ENCODE peak calls at places on chromosomes 11 and 22, in four cellular contexts. E is K562, L is HEK293T, I is GM12878. K is an unnamed sample.
A peak's percentile ranks its signal among the peaks of the same experiment; 100 is the strongest.

GRCh38 chr22:31625661-31626426 is 36.2 kb downstream of the PISD start:
- DNase-seq in E (peak; percentile 61), I (no peak), L (no peak), K (no peak)

GRCh38 chr11:124311269-124311668 is 2.5 kb downstream of the OR8D1 start:
- DNase-seq in E (no peak), I (no peak), L (no peak), K (no peak)

GRCh38 chr11:55719608-55720160 is 53.6 kb upstream of the OR5D13 start:
- DNase-seq in L (no peak), E (no peak), I (no peak), K (no peak)

GRCh38 chr11:103281301-103281700 is 172.1 kb downstream of the DYNC2H1 start:
- DNase-seq in I (no peak), E (no peak), L (no peak), K (no peak)

GRCh38 chr11:77100166-77101042 is 2.2 kb upstream of the OMP start:
- DNase-seq in I (no peak), L (no peak), E (no peak), K (no peak)

GRCh38 chr11:93528252-93528651 is 14.9 kb downstream of the SMCO4 start:
- DNase-seq in E (no peak), I (no peak), L (no peak), K (no peak)

GRCh38 chr22:39546889-39547586 is 14.5 kb upstream of the RPS19BP1 start:
- DNase-seq in E (no peak), I (no peak), L (no peak), K (no peak)

GRCh38 chr11:45335434-45335833 is 49.3 kb upstream of the SYT13 start:
- DNase-seq in I (no peak), L (no peak), E (no peak), K (no peak)

GRCh38 chr11:2299773-2300172 is 1.9 kb downstream of the C11orf21 start:
- DNase-seq in E (no peak), I (no peak), L (no peak), K (no peak)

GRCh38 chr11:95142431-95142830 is 52.8 kb downstream of the ENDOD1 start:
- DNase-seq in E (no peak), I (no peak), L (no peak), K (no peak)

GRCh38 chr11:67400942-67401494 is 640 bp downstream of the PPP1CA start:
- DNase-seq in E (no peak), I (no peak), L (no peak), K (no peak)

GRCh38 chr11:74533421-74533820 is 39.9 kb upstream of the LIPT2 start:
- DNase-seq in E (no peak), I (no peak), L (no peak), K (no peak)

GRCh38 chr11:96969251-96969650 is 579.4 kb downstream of the JRKL start:
- DNase-seq in L (no peak), I (no peak), E (no peak), K (no peak)

GRCh38 chr22:33883961-33884808 is 36.1 kb downstream of the LARGE1 start:
- DNase-seq in L (no peak), I (no peak), E (no peak), K (peak; percentile 15)

GRCh38 chr22:32204856-32205722 is at the start of gene RFPL2:
- DNase-seq in I (no peak), L (peak; percentile 85), E (no peak), K (peak; percentile 61)

GRCh38 chr11:17548444-17548843 is 1.4 kb downstream of the OTOG start:
- DNase-seq in E (peak; percentile 38), L (peak; percentile 23), I (no peak), K (no peak)

GRCh38 chr22:19984201-19984753 is 32.3 kb downstream of the ARVCF start:
- DNase-seq in L (peak; percentile 69), E (peak; percentile 67), I (no peak), K (no peak)

GRCh38 chr11:100676901-100677300 is 10.2 kb upstream of the ARHGAP42 start:
- DNase-seq in E (no peak), L (no peak), I (no peak), K (peak; percentile 38)

GRCh38 chr11:2688381-2689231 is 11.2 kb downstream of the KCNQ1OT1 start:
- DNase-seq in E (no peak), I (no peak), L (no peak), K (no peak)

GRCh38 chr11:105269862-105270261 is 130.3 kb upstream of the CARD18 start:
- DNase-seq in L (no peak), I (no peak), E (no peak), K (no peak)

GRCh38 chr11:116515666-116516184 is 257.1 kb downstream of the BUD13 start:
- DNase-seq in L (no peak), I (no peak), E (no peak), K (no peak)

GRCh38 chr11:16925495-16926065 is 88.6 kb downstream of the PLEKHA7 start:
- DNase-seq in E (no peak), L (peak; percentile 53), I (no peak), K (peak; percentile 64)

GRCh38 chr11:63869171-63869591 is 30.3 kb downstream of the MARK2 start:
- DNase-seq in E (no peak), L (no peak), I (no peak), K (no peak)

GRCh38 chr11:120964857-120965256 is 59.0 kb upstream of the TBCEL start:
- DNase-seq in E (no peak), L (no peak), I (no peak), K (no peak)

GRCh38 chr11:94553938-94554337 is 10.2 kb downstream of the FUT4 start:
- DNase-seq in L (no peak), E (peak; percentile 16), I (no peak), K (no peak)

GRCh38 chr11:14819596-14819995 is 72.4 kb downstream of the CYP2R1 start:
- DNase-seq in L (no peak), I (no peak), E (no peak), K (no peak)

GRCh38 chr11:22510741-22511140 is 114.9 kb downstream of the FANCF start:
- DNase-seq in E (no peak), L (no peak), I (no peak), K (no peak)

GRCh38 chr11:117427356-117427874 is 99.8 kb downstream of the CEP164 start:
- DNase-seq in E (no peak), I (no peak), L (no peak), K (no peak)

GRCh38 chr11:112408551-112408950 is 147.9 kb upstream of the PLET1 start:
- DNase-seq in I (no peak), L (no peak), E (no peak), K (no peak)

GRCh38 chr22:31248138-31248745 is 36.1 kb downstream of the LIMK2 start:
- DNase-seq in I (no peak), L (peak; percentile 85), E (peak; percentile 73), K (no peak)

GRCh38 chr11:16098827-16099226 is 257.5 kb downstream of the SOX6 start:
- DNase-seq in L (no peak), I (no peak), E (no peak), K (no peak)

GRCh38 chr11:66920978-66921784 is 37.0 kb downstream of the PC start:
- DNase-seq in I (no peak), E (no peak), L (no peak), K (no peak)

GRCh38 chr11:66130978-66131377 is 60.9 kb downstream of the PACS1 start:
- DNase-seq in I (no peak), L (no peak), E (no peak), K (no peak)

GRCh38 chr11:76248210-76248609 is 41.9 kb upstream of the WNT11 start:
- DNase-seq in L (peak; percentile 30), E (peak; percentile 61), I (no peak), K (no peak)

GRCh38 chr11:112663947-112664634 is 297.1 kb upstream of the NCAM1 start:
- DNase-seq in E (no peak), I (no peak), L (no peak), K (no peak)

GRCh38 chr11:133403900-133404299 is 128.4 kb downstream of the OPCML start:
- DNase-seq in E (peak; percentile 16), I (no peak), L (peak; percentile 31), K (no peak)
- TF ChIP-seq TARDBP in E (no peak), I (no peak), L (no peak), K (no peak)

DNA sequence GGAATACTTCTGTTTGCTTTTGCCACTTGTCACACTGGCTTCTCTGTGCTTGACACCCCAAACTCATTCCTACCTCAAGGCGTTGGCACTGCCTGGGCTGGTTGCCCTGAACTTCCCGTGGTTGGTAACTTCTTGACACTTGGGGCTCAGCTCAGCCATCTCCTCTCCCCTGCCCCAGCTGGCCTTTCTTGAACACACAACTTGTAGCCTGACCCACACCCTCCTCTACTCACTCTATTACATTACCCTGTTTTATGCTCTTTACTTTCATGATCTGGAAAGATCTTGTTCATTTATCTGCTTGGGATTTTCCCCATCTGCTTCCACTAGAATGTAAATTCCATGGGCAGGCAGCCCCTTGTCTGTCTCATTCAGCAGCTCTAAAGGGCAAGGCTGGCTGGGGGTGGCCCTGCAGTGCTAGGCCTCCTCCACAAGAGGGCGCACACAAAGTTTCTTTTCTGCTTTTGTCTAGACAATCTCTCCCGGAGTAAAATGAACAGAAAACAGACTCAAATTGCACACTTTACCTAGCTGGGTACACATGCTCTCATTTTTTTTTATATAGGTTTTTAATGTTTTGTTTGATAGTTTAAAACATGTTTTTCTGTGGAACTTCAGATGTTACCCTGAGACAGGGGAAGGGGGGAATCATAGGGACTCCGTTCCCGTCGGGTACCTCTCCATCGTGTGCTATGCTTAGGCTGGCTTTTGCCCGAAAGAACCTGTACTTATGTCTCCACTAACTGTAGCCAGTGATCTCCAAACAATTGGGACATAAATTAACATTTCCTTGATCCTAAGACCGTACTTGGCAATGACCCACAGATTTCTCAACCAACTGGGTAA is 16.4 kb upstream of the MRGPRX2 start:
- DNase-seq in I (no peak), L (peak; percentile 66), E (peak; percentile 76), K (peak; percentile 32)
- TF ChIP-seq FOXM1 in I (no peak), L (no peak), E (no peak), K (no peak)

GRCh38 chr11:46345131-46345597 is 2.1 kb upstream of the DGKZ start:
- DNase-seq in E (no peak), L (no peak), I (no peak), K (no peak)
- TF ChIP-seq TARDBP in E (no peak), L (no peak), I (no peak), K (no peak)

DNA sequence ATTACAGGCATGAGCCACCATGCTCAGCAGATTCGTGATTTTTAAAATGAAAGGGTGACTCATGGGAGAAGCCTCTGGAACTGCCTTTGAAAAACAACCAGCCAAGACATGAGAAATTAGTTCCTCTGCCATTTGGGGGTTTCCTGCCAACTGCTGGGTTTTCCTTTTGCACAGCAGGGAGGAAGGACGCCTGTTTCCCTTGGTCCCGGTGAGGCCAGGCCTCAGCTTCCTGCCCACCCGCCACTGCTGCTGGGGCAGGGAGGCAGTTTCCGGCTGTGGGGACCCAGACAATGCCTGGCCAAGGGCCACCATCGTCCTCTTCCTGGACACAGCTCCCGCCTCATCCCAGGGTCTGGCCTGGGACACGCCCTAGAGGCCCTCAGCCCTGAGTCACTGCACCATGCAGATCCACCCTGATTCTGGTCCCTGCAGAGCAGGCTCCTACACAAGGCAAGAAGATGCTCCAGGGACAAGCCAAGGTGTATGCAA is 10.2 kb downstream of the PPM1F start:
- DNase-seq in L (no peak), E (no peak), I (no peak), K (no peak)
- TF ChIP-seq FOXM1 in L (no peak), E (no peak), I (no peak), K (no peak)

DNA sequence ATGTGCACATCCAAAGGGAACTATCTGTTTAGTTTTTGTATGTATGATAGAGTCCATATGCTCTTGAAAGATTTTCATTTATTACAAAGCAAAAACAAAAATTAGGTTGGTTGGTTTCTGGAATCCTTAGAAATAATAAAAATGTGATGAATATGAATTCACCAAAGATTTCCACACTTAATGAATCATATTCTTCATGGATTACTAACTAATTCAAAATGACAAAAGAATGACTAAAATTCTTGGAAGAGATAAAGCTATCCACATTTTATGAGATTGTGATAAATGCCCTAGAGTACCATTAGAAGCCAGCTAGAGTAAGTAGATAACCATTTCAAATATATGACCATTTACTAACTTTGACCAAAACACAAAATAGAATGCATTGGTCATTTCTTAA is 261.0 kb downstream of the SBF2 start:
- DNase-seq in L (no peak), I (no peak), E (no peak), K (no peak)
- TF ChIP-seq TARDBP in L (no peak), I (no peak), E (no peak), K (no peak)